ENCODE peak calls at places on chromosomes 1 and 21, in ten cellular contexts. K is lung, L is psoas muscle, W is PC-9, Z is sigmoid colon, T is suprapubic skin, Q is uterus, I is SK-N-SH, P is fibroblast of lung, N is pancreas. R is an unnamed sample.

GRCh38 chr1:117627562-117628165 is 21.8 kb downstream of the TENT5C start:
- DNase-seq in K (peak; percentile 65), L (no peak), W (peak; percentile 64), Z (no peak), T (no peak), Q (no peak), I (no peak), P (no peak), N (no peak), R (peak; percentile 81)

GRCh38 chr1:232999960-233000625 is 49.7 kb downstream of the NTPCR start:
- DNase-seq in K (no peak), L (no peak), W (no peak), Z (no peak), T (no peak), Q (no peak), I (no peak), P (no peak), N (no peak), R (no peak)

GRCh38 chr1:211808475-211808874 is 22.1 kb downstream of the LPGAT1 start:
- DNase-seq in K (no peak), L (no peak), W (no peak), Z (no peak), T (no peak), Q (no peak), I (no peak), P (no peak), N (no peak), R (no peak)

GRCh38 chr1:2279210-2279639 is 51.1 kb downstream of the SKI start:
- DNase-seq in K (peak; percentile 66), L (peak; percentile 76), W (no peak), Z (peak; percentile 86), T (no peak), Q (peak; percentile 73), I (no peak), P (peak; percentile 98), N (no peak), R (peak; percentile 75)

GRCh38 chr1:194658090-194658439 is 1471.7 kb upstream of the B3GALT2 start:
- DNase-seq in K (no peak), L (no peak), W (peak; percentile 50), Z (no peak), T (no peak), Q (no peak), I (no peak), P (peak; percentile 87), N (no peak), R (no peak)

GRCh38 chr1:115530407-115530806 is 111.4 kb upstream of the VANGL1 start:
- DNase-seq in K (no peak), L (no peak), W (peak; percentile 63), Z (no peak), T (no peak), Q (no peak), I (no peak), P (peak; percentile 69), N (no peak), R (no peak)

GRCh38 chr1:196655037-196655436 is 3.2 kb downstream of the CFH start:
- DNase-seq in K (no peak), L (no peak), W (no peak), Z (no peak), T (no peak), Q (no peak), I (no peak), P (no peak), N (no peak), R (no peak)

GRCh38 chr1:52180176-52180575 is 38.3 kb downstream of the ZFYVE9 start:
- DNase-seq in K (no peak), L (no peak), W (no peak), Z (no peak), T (no peak), Q (no peak), I (no peak), P (no peak), N (no peak), R (no peak)

GRCh38 chr1:36675106-36675505 is 192.4 kb upstream of the CSF3R start:
- DNase-seq in K (no peak), L (no peak), W (no peak), Z (no peak), T (peak; percentile 23), Q (no peak), I (no peak), P (no peak), N (no peak), R (no peak)

GRCh38 chr1:228043281-228043845 is 36.6 kb downstream of the WNT3A start:
- DNase-seq in K (no peak), L (peak; percentile 20), W (peak; percentile 96), Z (no peak), T (peak; percentile 38), Q (no peak), I (no peak), P (peak; percentile 17), N (no peak), R (peak; percentile 65)

GRCh38 chr1:89065077-89065868 is at the start of gene GBP1:
- DNase-seq in K (no peak), L (no peak), W (peak; percentile 79), Z (no peak), T (no peak), Q (no peak), I (no peak), P (peak; percentile 88), N (no peak), R (no peak)

GRCh38 chr21:42279888-42280287 is 35.3 kb downstream of the TFF3 start:
- DNase-seq in K (no peak), L (peak; percentile 41), W (no peak), Z (no peak), T (no peak), Q (no peak), I (no peak), P (no peak), N (no peak), R (no peak)

GRCh38 chr1:67830226-67830625 is 3.0 kb downstream of the GNG12 start:
- DNase-seq in K (no peak), L (no peak), W (peak; percentile 59), Z (no peak), T (no peak), Q (no peak), I (no peak), P (peak; percentile 54), N (no peak), R (no peak)

GRCh38 chr1:222996307-222996983 is 146.6 kb downstream of the TLR5 start:
- DNase-seq in K (no peak), L (no peak), W (no peak), Z (no peak), T (no peak), Q (no peak), I (no peak), P (peak; percentile 16), N (no peak), R (no peak)

GRCh38 chr1:28296401-28297220 is 32.2 kb upstream of the MED18 start:
- DNase-seq in K (no peak), L (no peak), W (no peak), Z (peak; percentile 75), T (no peak), Q (peak; percentile 87), I (no peak), P (peak; percentile 21), N (peak; percentile 73), R (peak; percentile 18)

GRCh38 chr1:225824522-225824921 is 14.6 kb downstream of the EPHX1 start:
- DNase-seq in K (no peak), L (peak; percentile 20), W (no peak), Z (no peak), T (no peak), Q (no peak), I (no peak), P (no peak), N (no peak), R (no peak)

GRCh38 chr1:185567006-185567405 is 167.2 kb upstream of the HMCN1 start:
- DNase-seq in K (no peak), L (no peak), W (peak; percentile 69), Z (no peak), T (no peak), Q (no peak), I (no peak), P (peak; percentile 63), N (no peak), R (no peak)

GRCh38 chr1:199155166-199156033 is 516.6 kb downstream of the PTPRC start:
- DNase-seq in K (no peak), L (no peak), W (no peak), Z (no peak), T (no peak), Q (no peak), I (no peak), P (no peak), N (no peak), R (no peak)

GRCh38 chr21:33541105-33541711 is 709 bp downstream of the GART start:
- DNase-seq in K (no peak), L (no peak), W (no peak), Z (no peak), T (no peak), Q (no peak), I (no peak), P (peak; percentile 7), N (no peak), R (no peak)

DNA sequence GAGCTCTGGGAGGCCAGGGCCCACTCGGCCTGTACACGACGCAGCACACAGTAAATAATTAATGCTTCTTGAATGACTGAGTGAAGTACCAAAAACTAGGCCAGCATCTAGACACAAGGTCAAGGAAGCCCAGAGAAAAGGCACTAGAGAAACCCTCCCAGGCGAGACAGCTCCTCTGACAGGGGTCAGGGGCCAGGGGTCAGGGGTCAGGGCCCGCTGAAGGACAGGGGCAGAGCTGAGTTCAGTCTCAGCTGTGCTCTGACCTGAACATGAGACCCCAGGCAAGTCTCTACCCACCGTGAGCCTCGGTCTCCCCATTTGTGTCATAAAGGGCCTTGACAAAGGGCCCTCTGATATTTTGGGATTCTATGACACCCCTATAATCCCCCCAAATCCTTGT is 56.4 kb downstream of the LDLRAD2 start:
- DNase-seq in K (no peak), L (peak; percentile 35), W (no peak), Z (no peak), T (no peak), Q (no peak), I (no peak), P (no peak), N (no peak), R (no peak)
- H3K4me1 ChIP-seq in K (peaks cover 2% of the 10 kb centered on the region), L (peaks cover 7% of the 10 kb centered on the region), W (peaks cover 37% of the 10 kb centered on the region), Z (peaks cover 30% of the 10 kb centered on the region), T (peaks cover 18% of the 10 kb centered on the region), Q (peaks cover 7% of the 10 kb centered on the region), I (peaks cover 15% of the 10 kb centered on the region), P (peaks cover 11% of the 10 kb centered on the region), N (no peaks in the 10 kb centered on the region), R (peaks cover 16% of the 10 kb centered on the region)

GRCh38 chr1:33334081-33334552 is 13.2 kb upstream of the A3GALT2 start:
- DNase-seq in K (no peak), L (peak; percentile 86), W (no peak), Z (peak; percentile 87), T (peak; percentile 91), Q (peak; percentile 71), I (no peak), P (no peak), N (no peak), R (no peak)
- H3K4me3 ChIP-seq in K (no peak overlapping the region), L (peak overlapping the region; percentile 49), W (no peak overlapping the region), Z (no peak overlapping the region), T (peak overlapping the region; percentile 18), Q (no peak overlapping the region), I (no peak overlapping the region), P (no peak overlapping the region), N (no peak overlapping the region), R (no peak overlapping the region)

GRCh38 chr1:27218736-27219135 is 15.7 kb upstream of the WDTC1 start:
- DNase-seq in K (no peak), L (no peak), W (no peak), Z (no peak), T (no peak), Q (no peak), I (no peak), P (no peak), N (no peak), R (peak; percentile 50)
- TF ChIP-seq CTCF in K (no peak), L (no peak), W (no peak), Z (no peak), T (no peak), Q (no peak), I (no peak), P (no peak), N (no peak), R (no peak)

GRCh38 chr1:111618081-111618480 is 1.5 kb upstream of the RAP1A start:
- DNase-seq in K (no peak), L (no peak), W (no peak), Z (no peak), T (no peak), Q (no peak), I (no peak), P (no peak), N (no peak), R (no peak)
- H3K4me1 ChIP-seq in K (peaks cover 4% of the 10 kb centered on the region), L (peaks cover 30% of the 10 kb centered on the region), W (peaks cover 31% of the 10 kb centered on the region), Z (peaks cover 54% of the 10 kb centered on the region), T (peaks cover 45% of the 10 kb centered on the region), Q (no peaks in the 10 kb centered on the region), I (peaks cover 13% of the 10 kb centered on the region), P (no peaks in the 10 kb centered on the region), N (no peaks in the 10 kb centered on the region), R (peaks cover 20% of the 10 kb centered on the region)